ENCODE peak calls at places on chromosomes 5 and 9, in nine cellular contexts. U is IMR-90; Z is Karpas-422; N is CD8-positive, alpha-beta T cell; X is PC-9; Q is K562; Y is AG09309; J is A549; I is GM12865. R is an unnamed sample.

GRCh38 chr5:88380332-88380731 is 111.7 kb upstream of the TMEM161B start:
- DNase-seq in Q (no peak), U (no peak), X (no peak), N (no peak), I (no peak), Z (no peak), Y (no peak), J (no peak), R (peak; percentile 19)

GRCh38 chr5:318341-318897 is 3.1 kb upstream of the AHRR start:
- DNase-seq in I (no peak), Q (no peak), N (no peak), U (peak; percentile 46), Z (no peak), J (no peak), Y (peak; percentile 40), X (peak; percentile 71), R (no peak)

GRCh38 chr5:137075163-137075970 is 423.8 kb downstream of the SPOCK1 start:
- DNase-seq in X (peak; percentile 84), Y (no peak), N (no peak), U (peak; percentile 9), Z (peak; percentile 89), I (peak; percentile 49), J (peak; percentile 82), Q (peak; percentile 83), R (peak; percentile 31)

GRCh38 chr5:35979694-35980093 is 11.5 kb downstream of the UGT3A1 start:
- DNase-seq in Y (no peak), U (no peak), I (no peak), N (no peak), X (no peak), J (no peak), Q (no peak), Z (no peak), R (no peak)

GRCh38 chr9:111450114-111450513 is 34.1 kb downstream of the ECPAS start:
- DNase-seq in U (no peak), N (no peak), X (no peak), Q (no peak), J (no peak), I (no peak), Z (no peak), Y (no peak), R (no peak)

GRCh38 chr5:141272906-141273305 is 27.7 kb downstream of the PCDHB15 start:
- DNase-seq in X (no peak), Q (peak; percentile 8), J (no peak), Y (no peak), N (no peak), I (no peak), U (no peak), Z (peak; percentile 51), R (no peak)

GRCh38 chr5:150609843-150610584 is 30.4 kb upstream of the SYNPO start:
- DNase-seq in Y (no peak), U (no peak), X (no peak), I (no peak), J (no peak), Q (no peak), Z (no peak), N (no peak), R (no peak)

GRCh38 chr5:73180561-73180960 is 7.6 kb downstream of the TMEM174 start:
- DNase-seq in I (no peak), X (no peak), Z (no peak), J (no peak), Y (no peak), N (no peak), Q (no peak), U (peak; percentile 49), R (no peak)

GRCh38 chr9:122991370-122991830 is 42.1 kb upstream of the GPR21 start:
- DNase-seq in Y (peak; percentile 81), N (no peak), Q (peak; percentile 34), I (peak; percentile 54), X (peak; percentile 29), Z (peak; percentile 83), J (peak; percentile 38), U (peak; percentile 94), R (peak; percentile 32)

GRCh38 chr5:59287361-59287760 is 606.2 kb downstream of the PDE4D start:
- DNase-seq in J (no peak), Q (no peak), U (no peak), Y (no peak), I (no peak), N (no peak), Z (no peak), X (no peak), R (no peak)

GRCh38 chr9:134396258-134396742 is 70.0 kb downstream of the RXRA start:
- DNase-seq in X (no peak), Z (no peak), Y (no peak), I (peak; percentile 83), J (no peak), N (peak; percentile 67), Q (no peak), U (no peak), R (peak; percentile 77)

GRCh38 chr5:59654691-59655090 is 238.8 kb downstream of the PDE4D start:
- DNase-seq in Y (no peak), Q (no peak), N (no peak), Z (no peak), I (no peak), J (no peak), U (no peak), X (no peak), R (no peak)

GRCh38 chr5:98941131-98941883 is 12.5 kb upstream of the CHD1 start:
- DNase-seq in Z (no peak), J (no peak), U (no peak), Y (no peak), X (no peak), Q (no peak), N (no peak), I (no peak), R (no peak)

GRCh38 chr5:119318256-119318914 is 37.4 kb upstream of the TNFAIP8 start:
- DNase-seq in Y (no peak), X (no peak), U (no peak), J (no peak), Z (no peak), Q (no peak), N (no peak), I (peak; percentile 73), R (no peak)

GRCh38 chr9:113588936-113589335 is 125.4 kb downstream of the RGS3 start:
- DNase-seq in N (no peak), Q (no peak), Z (no peak), Y (no peak), U (no peak), I (no peak), J (no peak), X (no peak), R (no peak)

GRCh38 chr5:33713087-33713486 is 178.7 kb downstream of the ADAMTS12 start:
- DNase-seq in Q (no peak), Y (no peak), I (peak; percentile 36), N (no peak), U (no peak), Z (no peak), X (no peak), J (no peak), R (no peak)

GRCh38 chr5:139462582-139463276 is at the start of gene ECSCR:
- DNase-seq in X (no peak), U (no peak), Z (no peak), I (no peak), Y (no peak), J (no peak), Q (no peak), N (no peak), R (no peak)
- H3K4me3 ChIP-seq in X (no peak within 1 kb of the TSS), U (no peak within 1 kb of the TSS), Z (no peak within 1 kb of the TSS), I (no peak within 1 kb of the TSS), Y (no peak within 1 kb of the TSS), J (no peak within 1 kb of the TSS), Q (no peak within 1 kb of the TSS), N (no peak within 1 kb of the TSS), R (no peak within 1 kb of the TSS)

GRCh38 chr9:127949827-127950512 is 12.3 kb upstream of the DPM2 start:
- DNase-seq in Z (no peak), N (no peak), X (no peak), U (no peak), Y (no peak), I (no peak), Q (no peak), J (no peak), R (no peak)
- H3K4me3 ChIP-seq in Z (no peak overlapping the region), N (no peak overlapping the region), X (no peak overlapping the region), U (no peak overlapping the region), Y (no peak overlapping the region), I (no peak overlapping the region), Q (no peak overlapping the region), J (no peak overlapping the region), R (no peak overlapping the region)

GRCh38 chr5:84287964-84288363 is 96.7 kb downstream of the EDIL3 start:
- DNase-seq in N (no peak), I (peak; percentile 41), Y (peak; percentile 44), X (peak; percentile 43), U (peak; percentile 92), Q (no peak), Z (no peak), J (peak; percentile 9), R (peak; percentile 12)

GRCh38 chr5:84290161-84290560 is 94.5 kb downstream of the EDIL3 start:
- DNase-seq in Z (no peak), I (no peak), X (no peak), N (no peak), U (no peak), Q (no peak), Y (no peak), J (no peak), R (no peak)

GRCh38 chr5:84292000-84292642 is 92.6 kb downstream of the EDIL3 start:
- DNase-seq in U (no peak), J (no peak), Y (no peak), X (no peak), I (no peak), Z (no peak), Q (no peak), N (no peak), R (no peak)

GRCh38 chr5:84292788-84293653 is 91.7 kb downstream of the EDIL3 start:
- DNase-seq in Q (no peak), U (no peak), Z (no peak), N (no peak), Y (no peak), I (peak; percentile 2), X (no peak), J (no peak), R (no peak)

GRCh38 chr5:84290673-84291072 is 94.0 kb downstream of the EDIL3 start:
- DNase-seq in I (no peak), Y (no peak), Q (no peak), J (no peak), X (no peak), N (no peak), U (no peak), Z (no peak), R (no peak)
- H3K4me3 ChIP-seq in I (no peak overlapping the region), Y (no peak overlapping the region), Q (no peak overlapping the region), J (no peak overlapping the region), X (no peak overlapping the region), N (no peak overlapping the region), U (no peak overlapping the region), Z (no peak overlapping the region), R (no peak overlapping the region)

DNA sequence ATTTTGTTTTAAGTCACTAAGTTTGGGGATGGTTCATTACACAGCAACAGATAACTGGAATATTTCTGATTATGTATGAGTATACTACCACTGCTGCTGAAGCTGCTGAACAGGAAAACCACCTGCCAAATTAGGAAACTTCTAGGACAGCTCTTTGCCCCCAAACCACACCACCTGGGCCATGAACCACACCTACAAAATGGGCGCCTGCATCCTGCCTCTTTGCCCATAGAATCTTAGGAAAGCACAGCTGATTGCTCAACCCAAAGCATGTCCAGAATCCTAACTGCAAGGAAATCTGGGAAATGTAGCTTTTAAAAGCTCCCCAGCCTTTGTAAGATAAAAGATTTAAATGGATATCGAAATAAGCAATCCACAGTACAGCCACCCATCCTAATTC is 6.6 kb upstream of the C9orf152 start:
- DNase-seq in Q (no peak), Z (no peak), X (no peak), Y (no peak), I (no peak), U (no peak), J (no peak), N (no peak), R (peak; percentile 67)
- H3K4me3 ChIP-seq in Q (no peak overlapping the region), Z (no peak overlapping the region), X (no peak overlapping the region), Y (no peak overlapping the region), I (no peak overlapping the region), U (no peak overlapping the region), J (no peak overlapping the region), N (no peak overlapping the region), R (no peak overlapping the region)